ENCODE peak calls at places on chromosomes 3 and 15, in eight cellular contexts. U is T-helper 1 cell, J is transverse colon, M is PC-3, Q is mesenchymal stem cell, L is AG08395, H is G401, B is foreskin fibroblast. K is an unnamed sample.

GRCh38 chr3:86987421-86987715 is 3.6 kb downstream of the VGLL3 start:
- DNase-seq in B (no peak), L (no peak), U (no peak), H (no peak), Q (no peak), J (no peak), M (no peak), K (no peak)

GRCh38 chr15:89462198-89462912 is 34.0 kb downstream of the RHCG start:
- DNase-seq in L (peak; percentile 29), J (no peak), Q (no peak), H (peak; percentile 47), M (no peak), U (no peak), B (no peak), K (no peak)

GRCh38 chr3:5275529-5275928 is 88.0 kb downstream of the EDEM1 start:
- DNase-seq in L (peak; percentile 63), M (peak; percentile 15), H (no peak), Q (peak; percentile 74), U (no peak), B (no peak), J (no peak), K (no peak)

GRCh38 chr3:156459434-156459833 is 95.5 kb downstream of the SSR3 start:
- DNase-seq in U (no peak), B (no peak), H (peak; percentile 98), J (no peak), M (no peak), L (no peak), Q (no peak), K (no peak)

GRCh38 chr3:30475038-30475808 is 131.2 kb upstream of the TGFBR2 start:
- DNase-seq in B (no peak), M (no peak), J (no peak), Q (no peak), U (no peak), L (no peak), H (no peak), K (no peak)

GRCh38 chr15:88624156-88624970 is 3.2 kb downstream of the AEN start:
- DNase-seq in Q (peak; percentile 76), J (no peak), L (peak; percentile 39), M (no peak), H (no peak), U (peak; percentile 77), B (no peak), K (peak; percentile 22)

GRCh38 chr15:67901922-67902321 is 62.1 kb upstream of the RNU6-1 start:
- DNase-seq in U (no peak), Q (no peak), H (no peak), L (no peak), B (no peak), M (no peak), J (no peak), K (no peak)

GRCh38 chr3:55416381-55416821 is 70.7 kb downstream of the WNT5A start:
- DNase-seq in B (peak; percentile 96), L (peak; percentile 91), H (no peak), U (no peak), Q (peak; percentile 68), J (no peak), M (peak; percentile 94), K (peak; percentile 55)

GRCh38 chr3:79843180-79843579 is 75.4 kb upstream of the ROBO1 start:
- DNase-seq in L (no peak), J (no peak), U (no peak), M (no peak), B (no peak), Q (no peak), H (no peak), K (no peak)

GRCh38 chr15:68307131-68307928 is 29.8 kb downstream of the FEM1B start:
- DNase-seq in Q (no peak), H (no peak), L (no peak), U (no peak), J (no peak), B (no peak), M (no peak), K (no peak)

GRCh38 chr15:85289677-85290365 is 90.6 kb upstream of the AKAP13 start:
- DNase-seq in U (peak; percentile 13), M (peak; percentile 80), B (no peak), J (peak; percentile 40), L (peak; percentile 71), H (peak; percentile 58), Q (peak; percentile 44), K (peak; percentile 15)

GRCh38 chr15:89409993-89410767 is 75.6 kb upstream of the POLG start:
- DNase-seq in B (no peak), Q (no peak), U (no peak), M (no peak), L (no peak), J (no peak), H (no peak), K (no peak)

K was measured in NCI-H2171 treated with DMSO at 0.1 percent for 48 hours.